ENCODE peak calls at places on chromosome 1, in four cellular contexts. W is K562, Q is WTC11, Z is HepG2. X is an unnamed sample.

GRCh38 chr1:64687725-64688285 is 57.1 kb upstream of the RAVER2 start:
- DNase-seq in W (no peak), Q (no peak), Z (no peak), X (no peak)

GRCh38 chr1:29209173-29209572 is 21.6 kb downstream of the MECR start:
- DNase-seq in Z (no peak), W (no peak), Q (no peak), X (no peak)

GRCh38 chr1:160125761-160126160 is 10.2 kb downstream of the ATP1A2 start:
- DNase-seq in Z (no peak), Q (no peak), W (no peak), X (no peak)

GRCh38 chr1:89728381-89728780 is 92.5 kb upstream of the LRRC8D start:
- DNase-seq in Q (no peak), W (no peak), Z (no peak), X (no peak)

GRCh38 chr1:45607407-45608074 is 16.3 kb downstream of the CCDC17 start:
- DNase-seq in Q (no peak), W (no peak), Z (no peak), X (no peak)

GRCh38 chr1:26302733-26303405 is 3.6 kb downstream of the UBXN11 start:
- DNase-seq in W (no peak), Z (no peak), Q (no peak), X (no peak)

GRCh38 chr1:159172599-159173291 is 1.3 kb downstream of the CADM3 start:
- DNase-seq in W (no peak), Z (no peak), Q (peak), X (no peak)

GRCh38 chr1:75124510-75124909 is 9.7 kb upstream of the LHX8 start:
- DNase-seq in Z (peak), Q (peak), W (peak), X (no peak)

DNA sequence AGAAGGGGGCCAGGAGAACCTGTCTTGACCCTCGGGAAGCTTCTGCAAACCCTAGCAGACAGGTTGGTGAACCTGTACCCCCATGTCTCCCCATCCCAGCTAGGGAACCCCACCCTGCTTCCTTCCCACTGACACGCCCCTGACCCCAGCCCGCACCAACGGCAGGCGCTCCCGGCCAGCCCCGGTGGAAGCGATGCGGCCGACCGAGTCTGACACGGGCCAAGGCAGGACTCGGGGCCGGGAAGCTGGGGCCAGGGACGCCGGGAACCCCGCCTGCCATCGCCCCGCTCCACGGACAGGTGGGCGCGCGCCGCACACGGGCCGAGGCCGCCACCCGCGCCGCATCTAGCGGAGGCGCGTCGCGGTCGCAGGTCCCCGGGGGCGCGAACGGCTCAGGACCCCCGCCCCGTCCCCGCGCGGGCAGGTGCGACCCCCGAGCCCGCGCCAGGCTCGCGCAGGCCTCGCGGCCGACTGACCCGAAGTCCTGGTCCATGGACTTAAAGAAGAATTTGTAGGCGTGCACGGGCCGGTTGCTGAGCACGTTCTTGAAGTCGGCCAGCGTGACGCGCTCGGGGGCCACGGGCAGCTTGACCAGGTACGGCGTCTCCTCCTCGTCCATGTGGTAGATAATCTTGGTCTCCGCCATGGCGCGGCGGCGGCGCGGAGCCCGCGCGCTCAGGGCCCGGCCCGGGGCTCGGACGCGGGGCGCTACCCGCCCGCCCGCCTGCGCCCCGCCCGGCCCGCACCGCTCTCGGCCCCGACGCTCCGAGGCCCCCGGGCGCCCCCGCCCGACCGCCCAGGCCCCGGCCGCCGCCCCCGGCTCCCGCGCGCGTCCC is 580 bp downstream of the DVL1 start:
- DNase-seq in Q (no peak), Z (no peak), W (peak), X (no peak)
- TF ChIP-seq TCF7 in Q (no peak), Z (no peak), W (no peak), X (no peak)

DNA sequence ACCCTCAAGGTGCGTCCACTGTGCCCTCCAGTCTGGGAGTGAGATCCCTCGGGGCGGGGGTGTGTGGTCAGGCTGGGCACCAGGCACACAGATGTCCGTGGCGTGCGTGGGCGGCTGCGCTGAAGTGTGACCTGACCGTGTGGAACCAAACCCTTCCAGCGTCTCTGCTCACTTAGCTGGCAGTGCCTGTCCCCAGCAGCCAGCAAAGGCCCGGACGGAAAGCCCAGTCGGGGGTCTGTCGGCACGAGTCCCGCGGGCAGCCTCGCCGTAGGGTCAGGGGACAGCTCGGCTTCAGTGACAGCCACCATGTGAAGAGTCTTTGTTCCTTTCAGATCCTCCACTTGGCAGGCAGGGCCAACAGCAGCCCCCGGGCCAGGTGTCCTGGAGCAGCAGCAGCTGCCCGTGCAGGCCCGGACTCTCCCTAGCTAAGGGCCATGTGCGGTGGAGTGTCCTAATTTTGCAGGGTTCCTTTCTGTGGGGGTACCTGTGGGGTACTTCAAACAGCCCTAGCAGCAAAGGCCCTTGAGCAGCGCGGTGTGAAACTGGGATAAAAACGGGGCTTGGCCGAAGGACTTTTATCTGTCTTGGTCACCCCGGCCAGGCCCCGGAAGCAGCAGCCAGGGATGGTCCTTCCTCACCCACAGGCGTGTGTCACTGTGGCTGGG is 11.6 kb downstream of the TTLL10 start:
- DNase-seq in W (peak), Q (peak), Z (no peak), X (no peak)
- TF ChIP-seq ATF2 in W (no peak), Q (no peak), Z (no peak), X (no peak)

GRCh38 chr1:93474291-93474690 is 26.4 kb downstream of the FNBP1L start:
- DNase-seq in W (no peak), Q (no peak), Z (no peak), X (no peak)
- TF ChIP-seq TCF7 in W (no peak), Q (no peak), Z (no peak), X (no peak)

GRCh38 chr1:150408800-150409199 is 44.9 kb downstream of the RPRD2 start:
- DNase-seq in Z (no peak), W (no peak), Q (no peak), X (no peak)

GRCh38 chr1:150414592-150414991 is 50.6 kb downstream of the RPRD2 start:
- DNase-seq in Z (no peak), W (no peak), Q (no peak), X (no peak)

GRCh38 chr1:150407330-150407729 is 43.4 kb downstream of the RPRD2 start:
- DNase-seq in Q (no peak), Z (no peak), W (no peak), X (no peak)

GRCh38 chr1:150409504-150410362 is 45.8 kb downstream of the RPRD2 start:
- DNase-seq in Z (peak), Q (no peak), W (no peak), X (no peak)

DNA sequence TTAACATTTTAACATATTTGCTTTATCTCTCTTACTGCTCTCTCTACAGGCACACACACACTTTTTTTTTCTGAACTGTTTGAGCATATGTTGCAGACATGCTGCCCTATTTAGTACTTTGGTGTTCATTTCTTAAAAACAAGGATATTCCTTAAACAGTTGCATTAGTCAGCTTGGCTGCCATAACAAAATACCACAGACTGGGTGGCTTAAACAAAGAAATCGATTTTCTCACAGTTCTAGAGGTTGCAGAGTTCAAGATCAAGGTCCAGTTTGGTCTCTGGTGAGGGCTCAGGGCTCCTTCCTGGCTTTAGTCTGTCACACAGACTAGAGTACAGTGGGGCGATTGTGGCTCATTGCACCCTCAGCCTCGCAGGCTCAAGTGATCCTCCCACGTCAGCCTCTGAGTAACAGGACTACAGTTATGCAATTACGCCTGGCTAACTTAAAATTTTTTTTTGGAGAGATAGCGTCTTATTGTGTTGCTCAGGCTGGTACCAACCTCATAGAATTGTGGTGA is 46.7 kb downstream of the RPRD2 start:
- DNase-seq in W (no peak), Z (peak), Q (no peak), X (no peak)
- TF ChIP-seq ATF2 in W (no peak), Z (peak), Q (no peak), X (no peak)

DNA sequence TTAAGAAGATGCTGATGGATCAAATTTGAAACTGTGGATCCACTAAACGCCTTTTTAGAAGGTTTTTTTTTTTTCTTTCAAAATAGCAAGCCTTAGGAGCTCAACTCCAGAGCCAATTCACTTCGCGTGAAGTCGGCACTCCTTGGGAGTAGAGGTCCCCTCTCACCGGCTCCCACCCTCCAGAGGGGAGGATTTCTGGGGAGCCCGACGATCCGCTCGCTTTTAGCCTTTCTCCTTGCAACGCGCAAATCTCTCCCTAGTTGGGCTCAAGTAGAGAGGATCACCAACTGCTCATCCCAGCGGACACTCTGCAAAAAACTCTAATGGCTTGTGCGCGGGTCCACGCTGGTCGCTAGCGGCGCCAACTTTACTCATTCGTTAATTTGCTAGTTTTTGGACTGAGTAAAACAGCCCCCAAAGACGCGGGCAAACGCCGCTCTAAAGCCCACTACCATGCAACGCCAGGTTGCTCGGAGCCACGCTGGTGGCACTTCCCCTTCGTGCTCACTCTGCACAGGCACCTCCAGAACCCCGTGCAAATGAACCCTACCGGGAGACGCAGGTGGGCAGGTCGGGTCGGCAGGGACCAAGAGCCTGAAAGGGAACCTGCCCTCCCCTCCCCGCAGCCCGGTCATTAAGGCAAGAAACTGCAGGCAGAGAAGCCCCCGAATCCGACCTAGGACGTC is 1.1 kb downstream of the PLD5 start:
- DNase-seq in Z (no peak), Q (peak), W (no peak), X (no peak)
- TF ChIP-seq TCF7 in Z (no peak), Q (no peak), W (no peak), X (no peak)

DNA sequence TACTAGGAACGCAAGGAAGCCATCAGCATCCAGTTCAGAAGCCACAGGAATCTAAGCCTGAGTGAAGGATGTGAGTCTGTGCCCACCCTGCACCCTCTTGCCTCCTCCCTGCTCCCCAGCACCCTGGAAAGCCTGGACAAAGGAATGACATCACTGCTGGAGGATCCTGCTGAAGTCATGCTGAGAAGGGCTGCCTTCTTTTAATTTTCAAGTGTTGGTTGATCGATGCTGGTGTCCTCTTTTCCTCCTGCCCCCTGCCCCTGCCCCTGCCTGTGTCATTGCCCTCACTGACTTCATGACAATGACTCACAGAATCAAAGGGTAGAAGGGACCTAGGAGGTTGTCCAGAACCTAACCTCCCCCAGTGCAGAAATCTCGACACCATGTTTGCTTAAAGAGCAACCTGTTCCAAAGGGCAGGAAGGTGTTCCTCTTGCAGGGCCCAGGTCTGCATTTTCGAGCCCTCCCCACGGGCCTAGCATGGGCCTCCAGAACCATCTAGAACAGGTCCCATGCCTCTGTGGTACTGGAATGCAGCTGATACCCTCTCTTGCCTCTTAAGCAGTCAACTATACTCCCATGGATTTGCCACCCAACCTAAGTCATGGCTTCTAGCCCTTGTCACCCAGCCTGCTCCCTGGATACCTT is 9.6 kb downstream of the DHRS3 start:
- DNase-seq in Q (no peak), Z (peak), W (no peak), X (no peak)
- TF ChIP-seq ATF2 in Q (no peak), Z (no peak), W (no peak), X (no peak)

GRCh38 chr1:41574842-41575241 is 90.4 kb upstream of the EDN2 start:
- DNase-seq in W (no peak), Z (no peak), Q (no peak), X (peak)
- TF ChIP-seq TCF7 in W (no peak), Z (no peak), Q (no peak), X (no peak)

GRCh38 chr1:15843826-15844572 is 3.5 kb upstream of the SPEN start:
- DNase-seq in Z (no peak), W (no peak), Q (no peak), X (no peak)
- TF ChIP-seq ATF2 in Z (no peak), W (no peak), Q (no peak), X (peak)

DNA sequence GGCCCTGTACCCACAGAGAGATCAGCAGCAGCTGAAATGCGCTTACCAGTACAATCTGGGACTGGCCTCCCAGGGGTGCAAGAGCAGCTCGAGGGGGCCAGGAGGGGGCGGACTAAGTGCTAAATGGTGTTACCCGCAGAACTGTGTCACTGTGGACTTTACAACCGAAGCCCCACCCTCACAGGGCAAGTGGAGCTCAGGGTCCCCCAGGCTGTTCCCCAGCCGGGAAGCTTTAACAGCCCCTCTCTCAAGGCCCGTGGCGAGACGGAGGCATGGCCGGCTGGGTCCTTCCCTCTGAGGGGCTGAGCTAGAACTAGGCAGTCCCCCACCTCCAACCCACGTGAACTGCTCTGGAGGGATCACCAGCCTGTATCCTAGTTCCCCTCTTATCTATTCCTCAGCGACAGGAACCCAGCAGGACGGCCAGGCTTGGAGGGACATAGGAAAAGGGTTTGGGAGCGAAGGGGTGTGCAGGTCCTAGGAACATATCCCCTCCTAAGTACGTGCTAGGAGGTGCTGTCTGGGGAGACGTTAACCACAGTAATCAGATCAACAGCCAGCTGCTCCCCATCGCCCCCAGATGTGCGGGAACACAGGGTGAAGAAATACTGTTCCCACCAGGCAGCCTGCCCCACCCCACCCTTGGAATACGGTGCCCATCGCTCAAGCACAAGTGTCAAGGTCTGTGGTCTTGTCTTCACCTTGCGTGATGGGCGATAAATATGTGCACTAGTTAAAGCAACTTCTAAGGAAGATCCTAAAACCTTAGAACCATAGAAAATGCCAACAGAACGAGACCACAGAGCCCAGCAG is 24.4 kb downstream of the ZBTB17 start:
- DNase-seq in Q (no peak), Z (no peak), W (peak), X (no peak)
- TF ChIP-seq TCF7 in Q (no peak), Z (no peak), W (no peak), X (no peak)

DNA sequence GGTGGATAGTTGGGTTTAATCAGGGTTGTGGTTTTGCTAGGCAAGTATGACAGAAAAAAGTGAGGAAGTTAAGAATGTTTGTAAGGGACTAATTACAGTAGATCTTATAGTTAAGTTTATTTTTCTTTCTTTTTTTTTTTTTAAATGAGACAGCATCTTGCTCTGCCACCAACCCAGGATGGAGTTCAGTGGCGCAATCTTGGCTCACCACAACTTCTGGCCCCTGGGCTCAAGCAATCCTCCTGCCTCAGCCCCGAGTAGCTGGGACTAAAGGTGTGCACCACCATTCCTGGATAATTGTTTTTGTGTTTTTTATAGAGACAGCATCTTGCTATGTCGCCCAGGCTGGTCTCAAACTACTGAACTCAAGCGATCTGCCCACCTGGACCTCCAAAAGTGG is 41.7 kb downstream of the EYA3 start:
- DNase-seq in W (no peak), Z (no peak), Q (no peak), X (no peak)
- TF ChIP-seq ATF2 in W (no peak), Z (no peak), Q (no peak), X (no peak)

X was measured in GM12878.